ENCODE peak calls at places on chromosome 3, in five cellular contexts. J, M, Z, T and L are unnamed samples. For H3K27me3 and H3K4me1, the result is how much of the 10 kb centered on the place peaks cover.

GRCh38 chr3:143247007-143247563 is 127.5 kb downstream of the CHST2 start:
- DNase-seq in J (no peak), M (no peak), Z (no peak), T (no peak), L (no peak)

GRCh38 chr3:56926513-56927282 is 124.9 kb upstream of the ARHGEF3 start:
- DNase-seq in J (no peak), M (peak), Z (no peak), T (no peak), L (no peak)

GRCh38 chr3:52781741-52782140 is 4.3 kb downstream of the ITIH1 start:
- DNase-seq in J (peak), M (no peak), Z (no peak), T (no peak), L (no peak)

GRCh38 chr3:167066977-167067843 is 312.9 kb downstream of the ZBBX start:
- DNase-seq in J (no peak), M (no peak), Z (no peak), T (no peak), L (no peak)

GRCh38 chr3:17967953-17968352 is 225.5 kb upstream of the TBC1D5 start:
- DNase-seq in J (no peak), M (no peak), Z (no peak), T (no peak), L (no peak)

GRCh38 chr3:38114875-38115644 is 21.9 kb downstream of the ACAA1 start:
- DNase-seq in J (no peak), M (no peak), Z (no peak), T (no peak), L (no peak)

GRCh38 chr3:105906834-105907233 is 38.0 kb upstream of the CBLB start:
- DNase-seq in J (no peak), M (peak), Z (no peak), T (no peak), L (no peak)

GRCh38 chr3:98732239-98733054 is 30.7 kb upstream of the ST3GAL6 start:
- DNase-seq in J (peak), M (peak), Z (peak), T (peak), L (peak)

GRCh38 chr3:171028025-171028778 is 1.7 kb upstream of the SLC2A2 start:
- DNase-seq in J (peak), M (peak), Z (peak), T (peak), L (no peak)

GRCh38 chr3:72217570-72217969 is 432.6 kb upstream of the PROK2 start:
- DNase-seq in J (no peak), M (no peak), Z (no peak), T (no peak), L (no peak)

GRCh38 chr3:45656575-45657363 is 32.4 kb upstream of the SACM1L start:
- DNase-seq in J (peak), M (peak), Z (peak), T (peak), L (peak)

GRCh38 chr3:40079845-40080240 is 229.7 kb upstream of the EIF1B start:
- DNase-seq in J (no peak), M (peak), Z (no peak), T (no peak), L (no peak)

GRCh38 chr3:197528190-197528589 is 27.6 kb downstream of the BDH1 start:
- DNase-seq in J (no peak), M (no peak), Z (no peak), T (no peak), L (no peak)

GRCh38 chr3:61875976-61876671 is 314.8 kb downstream of the PTPRG start:
- DNase-seq in J (no peak), M (no peak), Z (no peak), T (no peak), L (no peak)

GRCh38 chr3:17581421-17582080 is 160.9 kb downstream of the TBC1D5 start:
- DNase-seq in J (no peak), M (peak), Z (no peak), T (no peak), L (no peak)

GRCh38 chr3:172065534-172065933 is 26.2 kb downstream of the FNDC3B start:
- DNase-seq in J (no peak), M (peak), Z (no peak), T (no peak), L (peak)

GRCh38 chr3:18080198-18080689 is 337.8 kb upstream of the TBC1D5 start:
- DNase-seq in J (no peak), M (peak), Z (no peak), T (no peak), L (no peak)

GRCh38 chr3:150147776-150148175 is 177.1 kb upstream of the PFN2 start:
- DNase-seq in J (no peak), M (peak), Z (no peak), T (no peak), L (no peak)

GRCh38 chr3:55165278-55165677 is 237.4 kb upstream of the LRTM1 start:
- DNase-seq in J (no peak), M (peak), Z (no peak), T (no peak), L (no peak)

GRCh38 chr3:24086597-24087369 is 141.7 kb downstream of the NR1D2 start:
- DNase-seq in J (peak), M (peak), Z (no peak), T (peak), L (no peak)

GRCh38 chr3:156781310-156782230 is 44.6 kb upstream of the LEKR1 start:
- DNase-seq in J (no peak), M (peak), Z (no peak), T (no peak), L (no peak)

GRCh38 chr3:16658004-16658932 is 53.0 kb upstream of the DAZL start:
- DNase-seq in J (no peak), M (no peak), Z (no peak), T (no peak), L (peak)

GRCh38 chr3:163939926-163940325 is 1138.4 kb downstream of the SI start:
- DNase-seq in J (no peak), M (no peak), Z (no peak), T (no peak), L (peak)

GRCh38 chr3:168121175-168121853 is 25.6 kb upstream of the GOLIM4 start:
- DNase-seq in J (no peak), M (peak), Z (peak), T (no peak), L (no peak)

GRCh38 chr3:170751083-170751893 is 118.7 kb downstream of the RPL22L1 start:
- DNase-seq in J (no peak), M (peak), Z (peak), T (no peak), L (peak)

GRCh38 chr3:5017953-5018531 is 38.8 kb downstream of the BHLHE40 start:
- DNase-seq in J (peak), M (peak), Z (peak), T (no peak), L (no peak)

GRCh38 chr3:72343078-72343477 is 505.2 kb downstream of the SHQ1 start:
- DNase-seq in J (no peak), M (peak), Z (no peak), T (no peak), L (no peak)

GRCh38 chr3:23915537-23916108 is 1.2 kb downstream of the NKIRAS1 start:
- DNase-seq in J (no peak), M (peak), Z (no peak), T (peak), L (peak)

GRCh38 chr3:66253790-66254620 is 33.2 kb downstream of the SLC25A26 start:
- DNase-seq in J (no peak), M (peak), Z (no peak), T (peak), L (peak)

GRCh38 chr3:191476053-191476787 is 15.3 kb downstream of the PYDC2 start:
- DNase-seq in J (no peak), M (no peak), Z (no peak), T (no peak), L (no peak)

GRCh38 chr3:191139771-191140170 is 59.3 kb upstream of the OSTN start:
- DNase-seq in J (no peak), M (peak), Z (no peak), T (no peak), L (peak)

GRCh38 chr3:151228291-151229125 is 25.5 kb upstream of the GPR171 start:
- DNase-seq in J (no peak), M (peak), Z (no peak), T (peak), L (no peak)

GRCh38 chr3:23701711-23702110 is 104.0 kb upstream of the UBE2E1 start:
- DNase-seq in J (no peak), M (no peak), Z (no peak), T (no peak), L (no peak)

GRCh38 chr3:7546219-7546618 is 685.3 kb downstream of the GRM7 start:
- DNase-seq in J (no peak), M (no peak), Z (no peak), T (no peak), L (peak)

GRCh38 chr3:188712257-188712924 is 459.4 kb upstream of the TPRG1 start:
- DNase-seq in J (peak), M (peak), Z (no peak), T (peak), L (no peak)

GRCh38 chr3:72380193-72380592 is 468.1 kb downstream of the SHQ1 start:
- DNase-seq in J (no peak), M (peak), Z (no peak), T (no peak), L (no peak)

DNA sequence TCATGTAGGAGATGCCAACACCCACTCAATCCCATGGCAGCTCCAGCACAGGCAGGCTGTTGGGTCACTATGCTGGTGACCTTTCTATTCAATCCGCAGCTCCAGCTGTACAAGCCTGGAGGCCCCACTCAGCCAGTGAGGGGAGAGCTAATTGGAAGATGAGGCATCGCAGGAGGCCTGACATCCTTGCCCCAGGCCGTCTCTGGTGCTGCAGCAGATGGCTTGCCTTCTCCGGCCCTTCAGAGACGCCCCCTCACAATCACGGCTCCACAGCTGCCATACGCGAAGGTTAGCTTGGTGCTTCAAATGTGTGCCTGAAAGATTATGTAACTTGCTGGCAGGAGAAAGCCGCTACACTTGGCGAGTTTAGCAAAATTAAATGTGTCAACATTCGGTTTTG is 104.2 kb upstream of the CLSTN2 start:
- DNase-seq in J (peak), M (no peak), Z (peak), T (no peak), L (no peak)
- H3K27me3 ChIP-seq in J (under half), M (under half), Z (under half), T (under half), L (under half)

GRCh38 chr3:58129041-58129440 is 81.7 kb downstream of the DNASE1L3 start:
- DNase-seq in J (no peak), M (no peak), Z (no peak), T (no peak), L (no peak)
- H3K4me1 ChIP-seq in J (under half), M (under half), Z (under half), T (under half), L (under half)

GRCh38 chr3:128432301-128432897 is 34.3 kb downstream of the DNAJB8 start:
- DNase-seq in J (no peak), M (no peak), Z (no peak), T (no peak), L (no peak)

GRCh38 chr3:128432898-128433629 is 33.6 kb downstream of the DNAJB8 start:
- DNase-seq in J (no peak), M (peak), Z (no peak), T (no peak), L (no peak)

GRCh38 chr3:128430731-128431130 is 36.0 kb downstream of the DNAJB8 start:
- DNase-seq in J (no peak), M (no peak), Z (no peak), T (no peak), L (no peak)

GRCh38 chr3:128430276-128430675 is 36.4 kb downstream of the DNAJB8 start:
- DNase-seq in J (no peak), M (no peak), Z (no peak), T (no peak), L (no peak)

GRCh38 chr3:128431803-128432300 is 34.8 kb downstream of the DNAJB8 start:
- DNase-seq in J (no peak), M (no peak), Z (no peak), T (no peak), L (no peak)
- H3K27me3 ChIP-seq in J (under half), M (under half), Z (half or more), T (under half), L (under half)

GRCh38 chr3:31533169-31533870 is 595 bp downstream of the STT3B start:
- DNase-seq in J (peak), M (peak), Z (peak), T (peak), L (peak)
- H3K4me1 ChIP-seq in J (under half), M (under half), Z (half or more), T (under half), L (under half)

DNA sequence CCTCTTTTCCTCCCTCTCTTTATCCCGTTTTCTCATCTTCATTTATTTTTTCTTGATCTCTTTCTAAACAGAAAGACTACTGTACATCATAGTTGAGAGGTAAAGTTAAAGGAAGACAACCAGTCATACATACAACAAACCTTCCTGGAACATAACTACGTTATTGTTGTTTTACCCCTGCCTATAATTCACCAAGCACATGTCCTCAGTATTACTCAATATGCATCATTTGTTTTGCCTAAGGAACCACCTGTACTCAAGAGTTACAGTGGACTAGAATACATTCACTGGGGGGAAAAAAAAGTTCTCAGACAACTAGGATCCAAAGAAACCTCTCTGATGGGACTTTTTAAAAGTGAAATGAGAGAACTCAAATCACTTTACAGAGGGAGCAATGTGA is 344.7 kb upstream of the RBMS3 start:
- DNase-seq in J (no peak), M (no peak), Z (no peak), T (no peak), L (no peak)
- H3K27me3 ChIP-seq in J (under half), M (under half), Z (under half), T (under half), L (under half)

GRCh38 chr3:25471081-25471768 is 43.2 kb downstream of the RARB start:
- DNase-seq in J (no peak), M (no peak), Z (peak), T (no peak), L (peak)
- H3K4me1 ChIP-seq in J (under half), M (under half), Z (half or more), T (under half), L (under half)